ENCODE peak calls at places on chromosomes 12 and 14, in five cellular contexts. M is C1 segment of cervical spinal cord; E is activated CD8-positive, alpha-beta memory T cell treated with anti-CD3 and anti-CD28 coated beads for 4 hours; O is NCI-H1694 treated with DMSO at 0.1 percent for 48 hours; L is NAMALWA. N is an unnamed sample.

GRCh38 chr12:123058471-123058870 is 78.0 kb downstream of the ARL6IP4 start:
- DNase-seq in E (no peak), L (no peak), M (no peak), O (no peak), N (no peak)

GRCh38 chr12:22447223-22447622 is 97.1 kb downstream of the C2CD5 start:
- DNase-seq in M (no peak), O (peak), L (no peak), E (no peak), N (no peak)

GRCh38 chr14:32724864-32725550 is 213.7 kb upstream of the NPAS3 start:
- DNase-seq in L (no peak), M (no peak), O (no peak), E (no peak), N (no peak)

GRCh38 chr14:33967138-33967537 is 16.3 kb upstream of the EGLN3 start:
- DNase-seq in M (no peak), E (no peak), L (no peak), O (no peak), N (no peak)

GRCh38 chr12:100359822-100360221 is 2.9 kb downstream of the SLC17A8 start:
- DNase-seq in M (no peak), E (no peak), L (no peak), O (no peak), N (no peak)

GRCh38 chr12:188910-189621 is 24.9 kb downstream of the SLC6A12 start:
- DNase-seq in E (no peak), O (peak), L (no peak), M (peak), N (peak)

GRCh38 chr12:99935608-99936007 is 49.1 kb downstream of the ANKS1B start:
- DNase-seq in M (no peak), L (no peak), O (no peak), E (no peak), N (no peak)

GRCh38 chr14:85732031-85732430 is 202.1 kb downstream of the FLRT2 start:
- DNase-seq in E (no peak), O (no peak), M (no peak), L (no peak), N (no peak)

GRCh38 chr12:49129332-49130150 is 1.7 kb downstream of the TUBA1B start:
- DNase-seq in M (no peak), L (no peak), E (no peak), O (no peak), N (no peak)

GRCh38 chr14:50762001-50762930 is 68.7 kb downstream of the NIN start:
- DNase-seq in O (no peak), E (no peak), M (no peak), L (no peak), N (no peak)

GRCh38 chr14:77052281-77053044 is 24.0 kb upstream of the IRF2BPL start:
- DNase-seq in O (no peak), M (no peak), E (no peak), L (no peak), N (no peak)

GRCh38 chr14:106564058-106564643 is 1037.8 kb downstream of the TMEM121 start:
- DNase-seq in O (peak), M (no peak), L (peak), E (peak), N (no peak)

GRCh38 chr12:107127482-107128185 is 34.3 kb upstream of the CRY1 start:
- DNase-seq in M (no peak), E (no peak), L (no peak), O (no peak), N (no peak)

GRCh38 chr12:12541782-12542181 is 20.9 kb downstream of the DUSP16 start:
- DNase-seq in O (no peak), M (no peak), E (no peak), L (no peak), N (no peak)

GRCh38 chr12:132888852-132889251 is 1.4 kb upstream of the CHFR start:
- DNase-seq in O (no peak), E (no peak), M (no peak), L (no peak), N (no peak)

GRCh38 chr12:321606-322326 is 59.1 kb upstream of the SLC6A13 start:
- DNase-seq in E (no peak), O (peak), L (peak), M (no peak), N (no peak)